ENCODE peak calls at places on chromosomes 4 and X, in ten cellular contexts. W, B, U, N, Z, T, V, G, Q and Y are unnamed samples.

GRCh38 chr4:5757954-5758353 is 47.0 kb downstream of the EVC start:
- DNase-seq in W (no peak), B (no peak), U (peak; percentile 20), N (no peak), Z (no peak), T (no peak), V (no peak), G (no peak), Q (no peak), Y (no peak)

GRCh38 chr4:11609751-11610150 is 181.1 kb upstream of the HS3ST1 start:
- DNase-seq in W (no peak), B (no peak), U (no peak), N (no peak), Z (no peak), T (no peak), V (no peak), G (no peak), Q (no peak), Y (no peak)

GRCh38 chrX:144791298-144791697 is 456.0 kb upstream of the SPANXN1 start:
- DNase-seq in W (no peak), B (no peak), U (no peak), N (no peak), Z (no peak), T (no peak), V (no peak), G (no peak), Q (no peak), Y (no peak)

GRCh38 chrX:100417671-100418070 is 7.6 kb upstream of the PCDH19 start:
- DNase-seq in W (no peak), B (no peak), U (no peak), N (no peak), Z (no peak), T (no peak), V (no peak), G (no peak), Q (no peak), Y (peak; percentile 30)

GRCh38 chr4:128604840-128605239 is 204.7 kb upstream of the JADE1 start:
- DNase-seq in W (no peak), B (no peak), U (no peak), N (no peak), Z (no peak), T (no peak), V (no peak), G (no peak), Q (no peak), Y (no peak)

GRCh38 chr4:136985683-136986082 is 546.6 kb downstream of the PCDH18 start:
- DNase-seq in W (no peak), B (no peak), U (no peak), N (no peak), Z (no peak), T (no peak), V (no peak), G (no peak), Q (no peak), Y (no peak)

GRCh38 chrX:32448320-32448719 is 763.0 kb downstream of the DMD start:
- DNase-seq in W (no peak), B (no peak), U (no peak), N (no peak), Z (no peak), T (no peak), V (no peak), G (no peak), Q (peak; percentile 6), Y (no peak)

GRCh38 chr4:52836653-52837052 is 25.5 kb upstream of the RASL11B start:
- DNase-seq in W (no peak), B (peak; percentile 74), U (no peak), N (no peak), Z (no peak), T (no peak), V (no peak), G (no peak), Q (no peak), Y (no peak)

GRCh38 chrX:77014655-77015377 is 432.4 kb upstream of the FGF16 start:
- DNase-seq in W (no peak), B (no peak), U (no peak), N (no peak), Z (peak; percentile 25), T (peak; percentile 71), V (no peak), G (no peak), Q (no peak), Y (peak; percentile 11)

DNA sequence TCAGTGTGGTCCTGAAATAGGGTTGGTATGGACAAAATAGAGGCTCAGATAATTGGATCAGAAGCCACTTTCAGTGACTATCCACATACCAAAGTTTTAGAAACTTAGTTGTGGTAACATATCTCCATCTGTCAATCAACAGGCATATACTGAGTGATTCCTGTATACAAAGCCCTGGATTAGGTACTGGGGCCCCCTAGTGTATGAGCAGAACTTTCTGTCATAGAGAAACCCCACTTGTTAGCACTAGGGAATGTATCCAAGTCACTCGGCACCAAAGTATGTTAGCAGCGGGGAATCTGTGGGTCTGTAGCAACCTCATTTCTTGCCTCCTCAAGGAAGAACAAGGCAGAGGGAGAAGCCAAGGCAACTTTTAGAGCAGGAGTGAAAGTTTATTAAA is 50.7 kb downstream of the MAP7D3 start:
- DNase-seq in W (no peak), B (peak; percentile 66), U (no peak), N (no peak), Z (peak; percentile 57), T (peak; percentile 44), V (no peak), G (no peak), Q (no peak), Y (no peak)
- TF ChIP-seq CTCF in W (peak; percentile 21), B (peak; percentile 33), U (no peak), N (peak; percentile 21), Z (peak; percentile 63), T (peak; percentile 45), V (peak; percentile 17), G (peak; percentile 51), Q (peak; percentile 2), Y (no peak)

GRCh38 chrX:108732630-108733321 is 3.6 kb downstream of the IRS4 start:
- DNase-seq in W (no peak), B (peak; percentile 15), U (no peak), N (no peak), Z (no peak), T (no peak), V (no peak), G (no peak), Q (peak; percentile 7), Y (peak; percentile 29)
- TF ChIP-seq CTCF in W (no peak), B (no peak), U (no peak), N (no peak), Z (no peak), T (no peak), V (no peak), G (no peak), Q (no peak), Y (no peak)

DNA sequence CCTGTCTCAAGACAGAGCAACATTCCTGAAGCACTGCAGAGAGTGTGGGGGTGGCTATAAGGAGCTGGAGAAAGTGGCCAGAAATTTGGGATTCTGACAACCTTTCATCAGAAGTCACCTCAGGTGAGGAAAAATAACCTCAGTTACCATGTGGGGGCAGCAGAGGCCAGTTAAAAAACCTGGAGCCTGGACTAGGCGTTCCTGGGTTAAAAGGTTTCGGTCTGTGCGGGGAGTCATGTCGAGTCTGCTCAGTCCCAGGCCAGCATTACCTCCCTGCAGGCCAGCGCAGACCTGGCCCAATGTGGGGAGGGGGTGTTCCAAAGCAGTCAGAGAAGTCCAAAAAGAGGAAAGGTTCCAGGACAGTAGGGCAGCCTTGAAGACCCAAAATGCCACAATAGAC is 10.9 kb upstream of the NALF2 start:
- DNase-seq in W (no peak), B (peak; percentile 3), U (no peak), N (peak; percentile 10), Z (peak; percentile 30), T (no peak), V (no peak), G (no peak), Q (no peak), Y (peak; percentile 59)
- TF ChIP-seq CTCF in W (peak; percentile 34), B (peak; percentile 10), U (no peak), N (no peak), Z (peak; percentile 56), T (peak; percentile 12), V (peak; percentile 1), G (peak; percentile 49), Q (peak; percentile 22), Y (peak; percentile 48)

DNA sequence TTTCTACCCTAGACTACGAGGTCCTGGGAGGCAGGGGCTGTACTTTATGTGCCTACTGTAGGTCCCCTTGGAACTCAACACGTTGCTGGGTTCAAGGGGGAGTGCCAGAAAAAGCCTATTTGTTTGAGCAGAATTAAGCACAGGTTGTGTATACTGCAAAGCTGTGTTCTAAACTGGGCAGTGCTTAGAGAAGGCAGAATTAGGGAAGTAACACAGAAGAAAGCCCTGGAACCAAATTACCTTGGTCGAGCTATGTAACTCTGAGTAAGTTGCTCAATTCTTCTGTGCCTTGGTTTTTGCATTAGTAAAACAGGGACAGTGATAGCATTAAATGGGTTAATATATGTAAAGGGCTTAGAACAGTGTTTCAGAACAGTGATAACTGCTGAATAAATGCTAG is 245.0 kb upstream of the SFRP2 start:
- DNase-seq in W (no peak), B (no peak), U (no peak), N (no peak), Z (no peak), T (no peak), V (no peak), G (no peak), Q (no peak), Y (no peak)
- TF ChIP-seq CTCF in W (no peak), B (no peak), U (no peak), N (no peak), Z (no peak), T (no peak), V (no peak), G (no peak), Q (no peak), Y (no peak)

GRCh38 chr4:101346312-101346561 is 1.1 kb downstream of the PPP3CA start:
- DNase-seq in W (no peak), B (no peak), U (no peak), N (peak; percentile 30), Z (no peak), T (no peak), V (no peak), G (no peak), Q (peak; percentile 38), Y (no peak)

GRCh38 chr4:101347267-101347556 is at the start of gene PPP3CA:
- DNase-seq in W (no peak), B (no peak), U (no peak), N (no peak), Z (no peak), T (no peak), V (no peak), G (no peak), Q (no peak), Y (no peak)

GRCh38 chr4:101345271-101345595 is 2.1 kb downstream of the PPP3CA start:
- DNase-seq in W (no peak), B (peak; percentile 63), U (no peak), N (no peak), Z (peak; percentile 50), T (peak; percentile 37), V (no peak), G (no peak), Q (peak; percentile 13), Y (peak; percentile 14)

GRCh38 chr4:101346562-101347266 is 612 bp downstream of the PPP3CA start:
- DNase-seq in W (peak; percentile 42), B (peak; percentile 82), U (peak; percentile 85), N (peak; percentile 51), Z (peak; percentile 80), T (peak; percentile 75), V (no peak), G (peak; percentile 66), Q (peak; percentile 32), Y (peak; percentile 57)

GRCh38 chr4:101345596-101346311 is 1.6 kb downstream of the PPP3CA start:
- DNase-seq in W (peak; percentile 21), B (peak; percentile 78), U (peak; percentile 85), N (peak; percentile 47), Z (peak; percentile 79), T (peak; percentile 67), V (no peak), G (peak; percentile 60), Q (peak; percentile 65), Y (peak; percentile 70)
- TF ChIP-seq CTCF in W (no peak), B (no peak), U (no peak), N (no peak), Z (no peak), T (no peak), V (no peak), G (no peak), Q (no peak), Y (no peak)